ENCODE peak calls at places on chromosomes 5 and 9, in four cellular contexts. X is IMR-90, S is H1, I is H9. P is an unnamed sample.

GRCh38 chr5:169634606-169635005 is 2.5 kb upstream of the DOCK2 start:
- DNase-seq in X (no peak), S (no peak), I (no peak), P (no peak)

GRCh38 chr5:16726538-16726946 is 109.7 kb upstream of the RETREG1 start:
- DNase-seq in X (peak), S (no peak), I (no peak), P (no peak)

GRCh38 chr9:132901859-132902831 is 23.4 kb downstream of the SPACA9 start:
- DNase-seq in X (peak), S (peak), I (peak), P (peak)

GRCh38 chr5:80082731-80083114 is 47.6 kb downstream of the THBS4 start:
- DNase-seq in X (peak), S (peak), I (peak), P (peak)

GRCh38 chr5:25568294-25568693 is 923.5 kb upstream of the CDH10 start:
- DNase-seq in X (no peak), S (no peak), I (no peak), P (no peak)

GRCh38 chr5:154369682-154370081 is 76.1 kb upstream of the SAP30L start:
- DNase-seq in X (peak), S (no peak), I (no peak), P (peak)

GRCh38 chr9:27453860-27454553 is 70.1 kb upstream of the IFNK start:
- DNase-seq in X (no peak), S (no peak), I (no peak), P (no peak)

GRCh38 chr9:113636165-113636564 is 172.6 kb downstream of the RGS3 start:
- DNase-seq in X (peak), S (no peak), I (no peak), P (peak)

GRCh38 chr9:116219686-116220085 is 66.1 kb downstream of the PAPPA start:
- DNase-seq in X (no peak), S (no peak), I (no peak), P (no peak)

GRCh38 chr9:132589148-132590036 is 7.0 kb downstream of the BARHL1 start:
- DNase-seq in X (no peak), S (no peak), I (no peak), P (no peak)

GRCh38 chr5:54311178-54311811 is 922 bp upstream of the ARL15 start:
- DNase-seq in X (peak), S (no peak), I (no peak), P (peak)

GRCh38 chr5:7422719-7423118 is 26.8 kb downstream of the ADCY2 start:
- DNase-seq in X (no peak), S (no peak), I (no peak), P (no peak)

GRCh38 chr5:174188300-174188699 is 142.8 kb downstream of the NSG2 start:
- DNase-seq in X (no peak), S (no peak), I (no peak), P (no peak)

GRCh38 chr5:114055810-114056476 is 305.9 kb upstream of the KCNN2 start:
- DNase-seq in X (peak), S (no peak), I (peak), P (peak)

GRCh38 chr5:89268460-89268859 is 385.5 kb upstream of the MEF2C start:
- DNase-seq in X (no peak), S (no peak), I (no peak), P (no peak)

GRCh38 chr9:137685886-137686420 is 67.1 kb downstream of the EHMT1 start:
- DNase-seq in X (no peak), S (no peak), I (no peak), P (no peak)

GRCh38 chr5:44845777-44846176 is 37.0 kb downstream of the MRPS30 start:
- DNase-seq in X (no peak), S (no peak), I (no peak), P (no peak)

GRCh38 chr5:177458912-177459350 is 12.3 kb downstream of the PRR7 start:
- DNase-seq in X (peak), S (no peak), I (no peak), P (peak)

GRCh38 chr9:113604393-113604792 is 140.9 kb downstream of the RGS3 start:
- DNase-seq in X (no peak), S (no peak), I (no peak), P (no peak)

GRCh38 chr5:151675225-151675955 is 11.3 kb downstream of the SPARC start:
- DNase-seq in X (peak), S (no peak), I (no peak), P (peak)
- H2BK120ac ChIP-seq in X (peak), S (no peak), I (no peak), P (no peak)

DNA sequence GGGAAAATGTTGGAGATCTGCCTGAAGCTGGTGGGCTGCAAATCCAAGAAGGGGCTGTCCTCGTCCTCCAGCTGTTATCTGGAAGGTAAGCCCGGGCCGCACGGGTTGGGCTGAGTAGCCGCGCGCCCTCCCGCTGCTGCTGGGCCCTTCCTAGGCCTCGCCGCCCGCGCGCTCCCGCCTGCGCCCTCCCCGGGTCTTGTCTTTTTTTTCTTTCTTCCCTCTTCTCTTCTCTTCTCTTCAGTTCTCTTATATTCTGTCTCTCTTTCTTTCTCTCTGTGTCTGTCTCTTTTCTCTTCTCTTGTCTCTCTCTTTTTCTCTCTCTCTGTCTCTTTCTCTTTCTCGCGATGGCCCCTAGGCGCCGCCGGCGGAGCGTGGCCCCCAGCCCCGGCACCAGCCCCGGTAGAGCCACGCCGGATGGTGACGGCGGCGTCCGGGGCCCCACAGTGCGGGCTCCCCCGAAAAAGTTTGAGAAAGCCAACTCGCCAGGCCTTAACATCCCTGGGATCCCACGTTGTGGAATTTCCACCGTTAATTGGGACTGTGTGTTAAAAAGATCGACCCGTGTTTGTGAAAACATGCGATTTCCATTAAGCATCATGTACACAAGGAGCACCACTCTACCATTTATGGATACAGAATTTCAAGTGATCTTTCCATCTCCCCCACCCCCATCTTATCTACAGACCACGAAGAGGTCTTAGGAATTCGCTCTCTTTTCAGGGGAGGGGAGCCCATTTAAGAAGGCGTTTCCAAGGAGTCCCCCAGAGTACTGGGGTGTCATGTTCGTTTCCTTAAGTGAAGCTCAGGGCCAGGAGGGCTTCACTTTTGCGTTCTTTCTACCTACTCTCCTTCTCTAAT is 616 bp downstream of the ABL1 start:
- DNase-seq in X (peak), S (no peak), I (no peak), P (peak)
- H2BK5ac ChIP-seq in X (peak), S (peak), I (no peak), P (peak)

GRCh38 chr9:98641675-98642074 is 67.1 kb downstream of the GABBR2 start:
- DNase-seq in X (no peak), S (no peak), I (no peak), P (no peak)
- H2BK120ac ChIP-seq in X (no peak), S (no peak), I (no peak), P (no peak)

GRCh38 chr9:134637696-134638502 is 3.7 kb upstream of the COL5A1 start:
- DNase-seq in X (no peak), S (no peak), I (no peak), P (no peak)
- H2BK5ac ChIP-seq in X (no peak), S (no peak), I (no peak), P (no peak)

P was measured in mesenchymal stem cell.